ENCODE peak calls at places on chromosomes 11 and 22, in nine cellular contexts. R is tibial nerve; C is effector memory CD4-positive, alpha-beta T cell; J is fibroblast of lung; S is left lung; O is OCI-LY7; K is stomach; T is kidney epithelial cell; Q is transverse colon. P is an unnamed sample. For H3K36me3, the result is how much of the 10 kb centered on the place peaks cover.

GRCh38 chr11:122863704-122864326 is 18.7 kb upstream of the JHY start:
- DNase-seq in R (peak), C (no peak), J (peak), S (peak), O (peak), K (no peak), T (no peak), Q (peak), P (peak)

GRCh38 chr22:27827586-27828213 is 26.1 kb upstream of the MN1 start:
- DNase-seq in R (no peak), C (no peak), J (no peak), S (no peak), O (no peak), K (no peak), T (no peak), Q (no peak), P (no peak)

GRCh38 chr22:19764050-19764593 is 3.5 kb downstream of the TBX1 start:
- DNase-seq in R (no peak), C (no peak), J (no peak), S (no peak), O (no peak), K (no peak), T (no peak), Q (no peak), P (no peak)

GRCh38 chr11:945986-946385 is 20.3 kb downstream of the AP2A2 start:
- DNase-seq in R (no peak), C (no peak), J (peak), S (no peak), O (no peak), K (no peak), T (no peak), Q (no peak), P (peak)

GRCh38 chr22:28203286-28203685 is 284.2 kb upstream of the PITPNB start:
- DNase-seq in R (no peak), C (no peak), J (no peak), S (no peak), O (no peak), K (no peak), T (no peak), Q (no peak), P (no peak)

GRCh38 chr11:134391656-134392055 is 20.4 kb downstream of the B3GAT1 start:
- DNase-seq in R (no peak), C (no peak), J (no peak), S (no peak), O (no peak), K (no peak), T (no peak), Q (no peak), P (no peak)

GRCh38 chr11:59193741-59194140 is 19.0 kb downstream of the MPEG1 start:
- DNase-seq in R (no peak), C (no peak), J (no peak), S (no peak), O (no peak), K (no peak), T (no peak), Q (no peak), P (no peak)

GRCh38 chr11:8650401-8650990 is 32.0 kb downstream of the TRIM66 start:
- DNase-seq in R (no peak), C (no peak), J (peak), S (no peak), O (no peak), K (no peak), T (no peak), Q (no peak), P (no peak)

GRCh38 chr11:114166897-114167323 is 107.4 kb downstream of the ZBTB16 start:
- DNase-seq in R (peak), C (no peak), J (peak), S (no peak), O (peak), K (no peak), T (peak), Q (no peak), P (peak)

GRCh38 chr11:21289686-21290085 is 620.3 kb downstream of the NELL1 start:
- DNase-seq in R (no peak), C (no peak), J (no peak), S (no peak), O (no peak), K (no peak), T (no peak), Q (no peak), P (no peak)

GRCh38 chr11:110092577-110093406 is at the start of gene ZC3H12C:
- DNase-seq in R (peak), C (no peak), J (peak), S (peak), O (no peak), K (peak), T (peak), Q (peak), P (peak)

GRCh38 chr22:27980424-27981148 is 61.5 kb upstream of the PITPNB start:
- DNase-seq in R (no peak), C (no peak), J (no peak), S (no peak), O (no peak), K (no peak), T (no peak), Q (no peak), P (no peak)

GRCh38 chr11:32723332-32723731 is 71.1 kb downstream of the CCDC73 start:
- DNase-seq in R (no peak), C (no peak), J (peak), S (no peak), O (no peak), K (no peak), T (no peak), Q (no peak), P (no peak)

GRCh38 chr22:39941661-39942060 is 18.5 kb upstream of the TMA7B start:
- DNase-seq in R (no peak), C (no peak), J (no peak), S (no peak), O (no peak), K (no peak), T (no peak), Q (no peak), P (no peak)

GRCh38 chr22:23781533-23781932 is 5.2 kb upstream of the SMARCB1 start:
- DNase-seq in R (no peak), C (no peak), J (peak), S (no peak), O (no peak), K (no peak), T (no peak), Q (no peak), P (no peak)

GRCh38 chr11:131546218-131546895 is 175.9 kb downstream of the NTM start:
- DNase-seq in R (no peak), C (no peak), J (peak), S (no peak), O (no peak), K (no peak), T (no peak), Q (no peak), P (no peak)

GRCh38 chr11:27281740-27282139 is 81.3 kb downstream of the CCDC34 start:
- DNase-seq in R (no peak), C (no peak), J (no peak), S (no peak), O (no peak), K (no peak), T (no peak), Q (no peak), P (no peak)

GRCh38 chr11:78241475-78241874 is 52.8 kb downstream of the USP35 start:
- DNase-seq in R (no peak), C (no peak), J (no peak), S (no peak), O (no peak), K (no peak), T (no peak), Q (no peak), P (no peak)

GRCh38 chr22:17789379-17790200 is 15.3 kb upstream of the BID start:
- DNase-seq in R (no peak), C (no peak), J (no peak), S (no peak), O (no peak), K (no peak), T (no peak), Q (no peak), P (no peak)

GRCh38 chr11:70448983-70449567 is 50.7 kb downstream of the CTTN start:
- DNase-seq in R (no peak), C (no peak), J (no peak), S (no peak), O (peak), K (no peak), T (no peak), Q (no peak), P (no peak)

GRCh38 chr11:68036717-68037239 is 2.0 kb upstream of the TCIRG1 start:
- DNase-seq in R (no peak), C (no peak), J (no peak), S (peak), O (no peak), K (peak), T (no peak), Q (peak), P (no peak)

GRCh38 chr11:117614695-117615094 is 182.3 kb downstream of the DSCAML1 start:
- DNase-seq in R (no peak), C (no peak), J (no peak), S (no peak), O (no peak), K (no peak), T (no peak), Q (no peak), P (no peak)

GRCh38 chr22:29116397-29117123 is 43.7 kb downstream of the KREMEN1 start:
- DNase-seq in R (no peak), C (no peak), J (peak), S (no peak), O (no peak), K (no peak), T (no peak), Q (no peak), P (no peak)

GRCh38 chr22:49582171-49582570 is 245.5 kb downstream of the BRD1 start:
- DNase-seq in R (no peak), C (no peak), J (no peak), S (no peak), O (no peak), K (no peak), T (no peak), Q (peak), P (peak)

GRCh38 chr22:29336751-29337490 is 21.4 kb upstream of the RASL10A start:
- DNase-seq in R (no peak), C (no peak), J (no peak), S (no peak), O (no peak), K (peak), T (no peak), Q (no peak), P (no peak)

GRCh38 chr11:20353829-20354434 is 9.6 kb upstream of the HTATIP2 start:
- DNase-seq in R (no peak), C (no peak), J (peak), S (no peak), O (peak), K (peak), T (no peak), Q (peak), P (peak)

GRCh38 chr11:43788394-43788793 is 92.2 kb upstream of the ALKBH3 start:
- DNase-seq in R (no peak), C (no peak), J (no peak), S (no peak), O (peak), K (no peak), T (no peak), Q (peak), P (no peak)

GRCh38 chr11:65560555-65561418 is 2.6 kb upstream of the LTBP3 start:
- DNase-seq in R (no peak), C (no peak), J (peak), S (no peak), O (no peak), K (peak), T (no peak), Q (peak), P (peak)

GRCh38 chr11:69295995-69296889 is 2.3 kb downstream of the MYEOV start:
- DNase-seq in R (no peak), C (no peak), J (peak), S (peak), O (peak), K (peak), T (no peak), Q (peak), P (no peak)

GRCh38 chr11:109547356-109548027 is 125.5 kb downstream of the C11orf87 start:
- DNase-seq in R (no peak), C (no peak), J (peak), S (no peak), O (no peak), K (no peak), T (no peak), Q (no peak), P (no peak)

GRCh38 chr11:115590254-115590653 is 86.0 kb upstream of the CADM1 start:
- DNase-seq in R (no peak), C (no peak), J (no peak), S (no peak), O (no peak), K (no peak), T (no peak), Q (no peak), P (no peak)

GRCh38 chr11:117564321-117564720 is 232.7 kb downstream of the DSCAML1 start:
- DNase-seq in R (no peak), C (no peak), J (no peak), S (no peak), O (no peak), K (no peak), T (no peak), Q (no peak), P (no peak)

GRCh38 chr22:42881298-42881697 is 24.2 kb upstream of the ARFGAP3 start:
- DNase-seq in R (no peak), C (no peak), J (no peak), S (no peak), O (no peak), K (no peak), T (no peak), Q (no peak), P (no peak)

GRCh38 chr11:118283756-118284350 is 19.8 kb upstream of the MPZL2 start:
- DNase-seq in R (no peak), C (no peak), J (no peak), S (no peak), O (no peak), K (no peak), T (no peak), Q (no peak), P (no peak)

GRCh38 chr11:64591257-64592233 is 525 bp downstream of the SLC22A12 start:
- DNase-seq in R (no peak), C (no peak), J (no peak), S (no peak), O (no peak), K (no peak), T (no peak), Q (no peak), P (no peak)

GRCh38 chr22:43910178-43910695 is 13.4 kb upstream of the PNPLA3 start:
- DNase-seq in R (no peak), C (no peak), J (no peak), S (no peak), O (no peak), K (no peak), T (no peak), Q (no peak), P (no peak)

GRCh38 chr11:1050581-1051355 is 14.2 kb upstream of the MUC6 start:
- DNase-seq in R (peak), C (peak), J (peak), S (peak), O (peak), K (peak), T (no peak), Q (peak), P (peak)

GRCh38 chr11:121634889-121635288 is 182.1 kb upstream of the SORL1-AS1 start:
- DNase-seq in R (no peak), C (no peak), J (peak), S (no peak), O (no peak), K (no peak), T (no peak), Q (no peak), P (no peak)
- H3K4me3 ChIP-seq in R (no peak), C (no peak), J (no peak), S (no peak), O (no peak), K (no peak), T (no peak), Q (no peak), P (no peak)

DNA sequence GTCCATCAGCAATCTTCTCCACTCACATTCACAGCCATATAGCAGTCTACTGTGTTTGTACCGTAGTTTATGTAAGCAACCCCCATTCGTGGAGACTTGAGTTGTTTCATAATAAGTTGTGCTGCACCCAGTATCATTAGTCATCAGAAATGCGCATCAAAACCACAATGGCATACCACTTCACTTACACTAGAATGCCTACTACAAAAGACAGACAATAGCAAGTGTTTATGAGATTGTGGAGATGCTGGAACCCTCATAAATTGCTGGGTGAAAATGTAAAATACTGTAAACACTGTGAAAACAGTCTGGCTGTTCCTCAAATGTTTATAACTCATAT is 133.3 kb downstream of the ATXN10 start:
- DNase-seq in R (no peak), C (no peak), J (peak), S (no peak), O (no peak), K (no peak), T (peak), Q (no peak), P (peak)
- H3K36me3 ChIP-seq in R (under half), C (under half), J (under half), S (under half), O (under half), K (under half), T (under half), Q (under half), P (under half)

GRCh38 chr22:31178859-31179258 is 18.9 kb downstream of the RNF185 start:
- DNase-seq in R (no peak), C (no peak), J (no peak), S (no peak), O (no peak), K (no peak), T (no peak), Q (no peak), P (no peak)

GRCh38 chr22:31176923-31177322 is 16.9 kb downstream of the RNF185 start:
- DNase-seq in R (no peak), C (no peak), J (no peak), S (no peak), O (no peak), K (no peak), T (no peak), Q (no peak), P (no peak)

GRCh38 chr22:31177420-31178162 is 17.6 kb downstream of the RNF185 start:
- DNase-seq in R (no peak), C (no peak), J (peak), S (no peak), O (no peak), K (no peak), T (peak), Q (no peak), P (no peak)

GRCh38 chr22:31170971-31171370 is 11.0 kb downstream of the RNF185 start:
- DNase-seq in R (no peak), C (no peak), J (no peak), S (no peak), O (no peak), K (no peak), T (no peak), Q (no peak), P (no peak)

DNA sequence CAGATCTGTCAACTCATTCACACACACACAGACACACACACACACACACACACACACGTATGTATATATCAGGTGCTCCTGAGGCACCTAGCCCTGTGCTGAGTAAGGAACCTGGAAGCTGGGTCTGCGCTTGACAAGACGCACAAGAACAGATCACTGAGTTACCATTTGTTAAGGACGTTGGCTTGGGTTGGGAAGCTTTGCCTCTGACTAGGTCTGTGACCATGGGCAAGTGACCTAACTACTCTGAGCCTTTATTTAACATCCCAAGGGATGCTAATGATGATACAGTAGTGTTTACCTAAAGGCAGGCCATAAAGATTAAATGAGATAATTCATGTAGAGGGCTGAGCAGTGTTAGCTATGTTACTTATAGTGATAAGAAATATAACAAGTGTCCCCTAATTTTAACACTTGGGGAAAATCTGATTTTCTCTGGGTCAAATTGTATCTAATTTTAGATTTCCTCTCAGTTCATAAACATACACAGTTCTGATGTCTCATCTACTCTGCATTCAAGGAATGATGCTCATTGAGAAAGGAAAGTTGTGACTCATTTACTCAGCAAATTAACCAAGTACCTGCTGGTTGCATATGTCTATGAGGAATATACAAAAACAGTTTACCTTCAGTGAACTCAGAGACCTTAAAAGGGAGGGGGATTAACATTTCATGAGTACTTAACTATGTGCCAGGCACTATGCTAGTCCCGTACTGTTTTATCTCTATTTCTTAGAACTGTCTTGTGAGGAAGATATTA is 13.6 kb downstream of the RNF185 start:
- DNase-seq in R (no peak), C (no peak), J (peak), S (no peak), O (no peak), K (no peak), T (peak), Q (no peak), P (no peak)
- H3K4me3 ChIP-seq in R (no peak), C (no peak), J (no peak), S (no peak), O (no peak), K (no peak), T (no peak), Q (no peak), P (no peak)

GRCh38 chr22:21803859-21804258 is 63.6 kb downstream of the MAPK1 start:
- DNase-seq in R (no peak), C (no peak), J (no peak), S (no peak), O (no peak), K (no peak), T (no peak), Q (no peak), P (no peak)
- H3K36me3 ChIP-seq in R (under half), C (half or more), J (under half), S (half or more), O (half or more), K (half or more), T (under half), Q (under half), P (half or more)

GRCh38 chr11:35982061-35982460 is 38.2 kb downstream of the LDLRAD3 start:
- DNase-seq in R (no peak), C (no peak), J (no peak), S (no peak), O (no peak), K (no peak), T (no peak), Q (no peak), P (no peak)
- H3K4me3 ChIP-seq in R (no peak), C (no peak), J (no peak), S (no peak), O (no peak), K (peak), T (no peak), Q (no peak), P (no peak)